ENCODE peak calls at places on chromosomes 5 and 9, in nine cellular contexts. Q is stimulated activated CD4-positive, alpha-beta T cell treated with anti-CD3 and anti-CD28 coated beads, TNF-alpha, amount 100 ng/mL, for 1 hour; F is CD4-positive, CD25-positive, alpha-beta regulatory T cell; N is neural progenitor cell; P is CD4-positive, alpha-beta memory T cell; R is CD8-positive, alpha-beta memory T cell; V is EH; L is HuH-7; D is neural crest cell. M is an unnamed sample.

GRCh38 chr9:130382086-130382485 is 62.7 kb upstream of the ASS1 start:
- DNase-seq in Q (no peak), F (no peak), N (peak), P (no peak), R (no peak), V (no peak), L (peak), D (no peak), M (no peak)

GRCh38 chr9:88645869-88646204 is 110.9 kb downstream of the NXNL2 start:
- DNase-seq in Q (no peak), F (no peak), N (no peak), P (no peak), R (no peak), V (peak), L (no peak), D (no peak), M (no peak)

GRCh38 chr9:129202613-129203555 is 24.8 kb upstream of the IER5L start:
- DNase-seq in Q (peak), F (peak), N (peak), P (peak), R (peak), V (peak), L (peak), D (peak), M (peak)

GRCh38 chr5:171493646-171494393 is 74.4 kb downstream of the FGF18 start:
- DNase-seq in Q (no peak), F (no peak), N (no peak), P (no peak), R (no peak), V (no peak), L (no peak), D (no peak), M (no peak)

GRCh38 chr9:77999231-77999631 is 32.4 kb downstream of the GNAQ start:
- DNase-seq in Q (no peak), F (no peak), N (no peak), P (no peak), R (no peak), V (peak), L (no peak), D (no peak), M (no peak)

GRCh38 chr5:64977779-64978178 is 209.0 kb downstream of the CWC27 start:
- DNase-seq in Q (no peak), F (no peak), N (no peak), P (no peak), R (no peak), V (peak), L (no peak), D (no peak), M (no peak)

GRCh38 chr5:41793156-41793770 is 77.0 kb downstream of the OXCT1 start:
- DNase-seq in Q (no peak), F (no peak), N (no peak), P (no peak), R (no peak), V (peak), L (no peak), D (no peak), M (no peak)

GRCh38 chr9:134469041-134469875 is 143.0 kb downstream of the RXRA start:
- DNase-seq in Q (no peak), F (no peak), N (no peak), P (no peak), R (no peak), V (peak), L (no peak), D (no peak), M (no peak)

GRCh38 chr9:37508135-37508833 is 22.5 kb downstream of the POLR1E start:
- DNase-seq in Q (no peak), F (no peak), N (no peak), P (no peak), R (no peak), V (no peak), L (peak), D (no peak), M (no peak)

GRCh38 chr9:116112236-116112635 is 41.4 kb upstream of the PAPPA start:
- DNase-seq in Q (no peak), F (no peak), N (no peak), P (no peak), R (no peak), V (peak), L (no peak), D (no peak), M (no peak)

GRCh38 chr5:65012411-65012972 is 243.8 kb downstream of the CWC27 start:
- DNase-seq in Q (no peak), F (no peak), N (no peak), P (no peak), R (no peak), V (no peak), L (no peak), D (no peak), M (peak)

GRCh38 chr9:123851851-123852250 is 78.1 kb downstream of the DENND1A start:
- DNase-seq in Q (no peak), F (no peak), N (peak), P (no peak), R (no peak), V (no peak), L (no peak), D (no peak), M (peak)

GRCh38 chr9:93964685-93965084 is 9.5 kb upstream of the BARX1 start:
- DNase-seq in Q (no peak), F (no peak), N (no peak), P (no peak), R (no peak), V (no peak), L (no peak), D (no peak), M (no peak)

GRCh38 chr5:76180817-76181805 is 97.9 kb downstream of the SV2C start:
- DNase-seq in Q (no peak), F (peak), N (no peak), P (no peak), R (no peak), V (peak), L (no peak), D (no peak), M (no peak)

GRCh38 chr5:2493356-2493755 is 258.1 kb downstream of the IRX2 start:
- DNase-seq in Q (no peak), F (no peak), N (no peak), P (no peak), R (no peak), V (no peak), L (no peak), D (no peak), M (no peak)

GRCh38 chr5:146877783-146878470 is 630 bp downstream of the PPP2R2B start:
- DNase-seq in Q (no peak), F (peak), N (peak), P (peak), R (peak), V (peak), L (no peak), D (peak), M (peak)

M was measured in retina.